ENCODE peak calls at places on chromosomes 5 and 9, in eight cellular contexts. W is RWPE1, N is AG10803, Q is colonic mucosa, J is lung, I is ovary, V is AG09319, L is mucosa of descending colon. G is an unnamed sample.

GRCh38 chr9:11966804-11967203 is 726.4 kb upstream of the TYRP1 start:
- DNase-seq in W (no peak), N (no peak), Q (no peak), J (no peak), I (no peak), V (no peak), L (no peak), G (no peak)

GRCh38 chr9:134040831-134041648 is 15.8 kb downstream of the BRD3OS start:
- DNase-seq in W (no peak), N (no peak), Q (no peak), J (no peak), I (no peak), V (no peak), L (peak), G (no peak)

GRCh38 chr5:127858116-127858784 is 155.1 kb downstream of the CCDC192 start:
- DNase-seq in W (no peak), N (no peak), Q (no peak), J (no peak), I (no peak), V (no peak), L (no peak), G (no peak)

GRCh38 chr5:169788168-169788567 is 151.1 kb downstream of the DOCK2 start:
- DNase-seq in W (peak), N (peak), Q (no peak), J (no peak), I (no peak), V (no peak), L (no peak), G (peak)

GRCh38 chr5:171469336-171469735 is 49.9 kb downstream of the FGF18 start:
- DNase-seq in W (no peak), N (no peak), Q (no peak), J (no peak), I (no peak), V (no peak), L (no peak), G (no peak)

GRCh38 chr9:136318769-136319241 is 8.5 kb upstream of the GPSM1 start:
- DNase-seq in W (no peak), N (no peak), Q (no peak), J (no peak), I (no peak), V (no peak), L (no peak), G (no peak)

GRCh38 chr9:121912812-121913627 is 180.1 kb downstream of the TTLL11 start:
- DNase-seq in W (no peak), N (no peak), Q (no peak), J (no peak), I (no peak), V (no peak), L (no peak), G (no peak)

GRCh38 chr9:137575382-137575724 is 3.4 kb downstream of the DPH7 start:
- DNase-seq in W (no peak), N (no peak), Q (no peak), J (no peak), I (no peak), V (no peak), L (no peak), G (no peak)

GRCh38 chr9:85858351-85858750 is 82.6 kb upstream of the NAA35 start:
- DNase-seq in W (no peak), N (no peak), Q (no peak), J (no peak), I (no peak), V (no peak), L (no peak), G (no peak)

GRCh38 chr9:137604345-137605145 is 941 bp upstream of the ARRDC1 start:
- DNase-seq in W (no peak), N (no peak), Q (no peak), J (no peak), I (peak), V (no peak), L (no peak), G (no peak)

GRCh38 chr9:87290241-87290700 is 207.4 kb upstream of the DAPK1 start:
- DNase-seq in W (peak), N (peak), Q (no peak), J (no peak), I (no peak), V (no peak), L (no peak), G (peak)
- TF ChIP-seq CTCF in W (no peak), N (peak), Q (no peak), J (no peak), I (no peak), V (peak), L (no peak), G (peak)

DNA sequence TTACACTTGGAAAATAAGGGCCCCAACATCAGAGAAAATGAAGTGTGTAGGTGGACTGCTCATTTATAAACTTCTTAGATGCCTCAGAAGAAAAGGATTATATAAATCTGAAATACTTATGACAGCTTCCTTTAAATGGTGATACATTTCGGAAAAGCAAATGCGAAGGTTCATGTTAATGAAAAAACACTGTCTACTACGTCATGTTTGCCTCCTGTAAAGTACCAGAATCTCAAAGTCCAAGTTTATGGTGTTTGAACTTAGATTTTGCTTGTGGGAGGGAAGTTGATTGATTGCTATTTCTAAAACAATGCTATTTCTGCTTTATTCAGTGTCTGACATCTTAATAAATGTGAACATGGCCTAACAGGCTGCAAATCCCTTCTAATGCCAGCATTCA is 514.6 kb downstream of the ZNF608 start:
- DNase-seq in W (no peak), N (no peak), Q (no peak), J (no peak), I (no peak), V (no peak), L (no peak), G (no peak)
- TF ChIP-seq CTCF in W (no peak), N (no peak), Q (no peak), J (no peak), I (no peak), V (no peak), L (no peak), G (no peak)

GRCh38 chr5:89930591-89931383 is 478.8 kb downstream of the CETN3 start:
- DNase-seq in W (peak), N (peak), Q (no peak), J (no peak), I (no peak), V (peak), L (no peak), G (peak)

GRCh38 chr5:89932771-89933181 is 476.8 kb downstream of the CETN3 start:
- DNase-seq in W (no peak), N (no peak), Q (no peak), J (no peak), I (no peak), V (no peak), L (no peak), G (no peak)

GRCh38 chr5:89934069-89934468 is 475.5 kb downstream of the CETN3 start:
- DNase-seq in W (no peak), N (no peak), Q (no peak), J (no peak), I (no peak), V (no peak), L (no peak), G (no peak)

GRCh38 chr5:89929834-89930233 is 479.7 kb downstream of the CETN3 start:
- DNase-seq in W (no peak), N (peak), Q (no peak), J (no peak), I (no peak), V (no peak), L (no peak), G (no peak)

GRCh38 chr5:89929173-89929572 is 480.4 kb downstream of the CETN3 start:
- DNase-seq in W (no peak), N (no peak), Q (no peak), J (no peak), I (no peak), V (no peak), L (no peak), G (no peak)
- TF ChIP-seq CTCF in W (no peak), N (no peak), Q (no peak), J (no peak), I (no peak), V (no peak), L (no peak), G (no peak)

GRCh38 chr5:179668404-179668803 is 12.4 kb downstream of the CBY3 start:
- DNase-seq in W (no peak), N (peak), Q (peak), J (no peak), I (no peak), V (peak), L (peak), G (peak)
- TF ChIP-seq CTCF in W (no peak), N (peak), Q (peak), J (peak), I (no peak), V (peak), L (no peak), G (peak)

DNA sequence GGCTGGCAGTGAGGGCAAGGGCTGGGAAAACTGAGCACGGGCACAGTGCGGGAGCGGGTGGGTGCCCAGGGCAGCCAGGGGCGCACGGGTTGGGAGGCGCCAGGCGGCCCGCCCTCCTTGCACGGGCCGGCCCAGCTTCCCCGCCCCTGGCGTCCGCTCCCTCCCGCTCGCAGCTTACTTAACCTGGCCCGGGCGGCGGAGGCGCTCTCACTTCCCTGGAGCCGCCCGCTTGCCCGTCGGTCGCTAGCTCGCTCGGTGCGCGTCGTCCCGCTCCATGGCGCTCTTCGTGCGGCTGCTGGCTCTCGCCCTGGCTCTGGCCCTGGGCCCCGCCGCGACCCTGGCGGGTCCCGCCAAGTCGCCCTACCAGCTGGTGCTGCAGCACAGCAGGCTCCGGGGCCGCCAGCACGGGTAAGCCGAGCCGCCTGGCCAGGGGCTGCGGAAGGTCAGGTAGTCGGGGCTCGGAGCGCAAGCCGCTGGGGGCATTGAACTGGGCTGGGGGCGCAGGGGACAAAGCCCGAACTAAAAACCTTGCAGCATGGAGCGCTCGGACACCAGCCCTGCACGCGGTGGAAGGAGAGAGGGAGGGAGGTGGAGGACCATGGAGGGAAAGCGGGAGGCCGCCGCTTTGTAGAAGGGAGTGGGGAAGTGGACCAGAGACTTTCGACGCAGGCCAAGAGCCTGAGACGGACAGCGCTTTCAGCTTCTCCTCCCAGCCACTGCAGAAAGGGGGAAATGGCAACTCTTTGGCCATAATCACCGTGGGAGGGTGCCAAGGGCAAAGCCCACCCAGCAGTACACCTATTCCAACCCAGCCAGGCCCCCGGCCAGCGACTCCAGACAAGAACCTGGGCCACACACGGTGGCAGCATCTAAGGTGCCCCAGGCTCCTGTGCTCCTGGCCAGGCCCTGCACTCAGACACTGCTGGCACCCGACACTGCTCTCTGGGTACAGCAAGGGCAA is at the start of gene TGFBI:
- DNase-seq in W (peak), N (peak), Q (peak), J (peak), I (peak), V (no peak), L (peak), G (peak)
- TF ChIP-seq CTCF in W (no peak), N (no peak), Q (no peak), J (no peak), I (no peak), V (no peak), L (no peak), G (no peak)

GRCh38 chr9:35691757-35692301 is 2.1 kb upstream of the TPM2 start:
- DNase-seq in W (no peak), N (no peak), Q (no peak), J (no peak), I (peak), V (no peak), L (no peak), G (no peak)
- TF ChIP-seq CTCF in W (no peak), N (no peak), Q (no peak), J (no peak), I (no peak), V (no peak), L (no peak), G (no peak)